ENCODE peak calls at places on chromosome 21, in four cellular contexts. H, Z, L and I are unnamed samples.

GRCh38 chr21:44919913-44920693 is 596 bp downstream of the ITGB2 start:
- DNase-seq in L (no peak), Z (no peak), H (no peak), I (no peak)

GRCh38 chr21:45471229-45472052 is 66.5 kb downstream of the COL18A1 start:
- DNase-seq in H (no peak), Z (no peak), L (no peak), I (peak; percentile 16)

GRCh38 chr21:40371329-40371728 is 475.6 kb downstream of the DSCAM start:
- DNase-seq in Z (no peak), H (no peak), L (no peak), I (no peak)

GRCh38 chr21:33419538-33420123 is 16.4 kb downstream of the IFNGR2 start:
- DNase-seq in Z (no peak), L (peak; percentile 40), H (no peak), I (no peak)

GRCh38 chr21:15121655-15122120 is 56.9 kb upstream of the NRIP1 start:
- DNase-seq in H (no peak), L (peak; percentile 52), Z (no peak), I (no peak)

GRCh38 chr21:45333583-45334121 is 46.0 kb upstream of the POFUT2 start:
- DNase-seq in H (no peak), L (no peak), Z (no peak), I (no peak)

GRCh38 chr21:17438642-17439041 is 74.2 kb upstream of the CXADR start:
- DNase-seq in H (no peak), L (no peak), Z (no peak), I (no peak)

GRCh38 chr21:26146681-26147080 is 23.9 kb downstream of the APP start:
- DNase-seq in H (no peak), L (no peak), Z (no peak), I (no peak)

GRCh38 chr21:39182484-39183271 is 573 bp downstream of the PSMG1 start:
- DNase-seq in L (no peak), H (no peak), Z (no peak), I (peak; percentile 6)

GRCh38 chr21:38830667-38831525 is 25.2 kb downstream of the ETS2 start:
- DNase-seq in Z (peak; percentile 78), H (peak; percentile 65), L (no peak), I (no peak)

GRCh38 chr21:38914531-38915385 is 109.0 kb downstream of the ETS2 start:
- DNase-seq in H (no peak), Z (no peak), L (no peak), I (no peak)

GRCh38 chr21:33684923-33685560 is 42.7 kb downstream of the ITSN1 start:
- DNase-seq in L (no peak), H (no peak), Z (no peak), I (no peak)

GRCh38 chr21:46097826-46098286 is at the start of gene COL6A2:
- DNase-seq in L (peak; percentile 45), H (peak; percentile 75), Z (no peak), I (peak; percentile 32)

GRCh38 chr21:46461909-46462308 is 3.2 kb downstream of the DIP2A start:
- DNase-seq in L (no peak), Z (no peak), H (no peak), I (no peak)

GRCh38 chr21:45506241-45506817 is 35.9 kb downstream of the SLC19A1 start:
- DNase-seq in Z (no peak), L (no peak), H (no peak), I (no peak)

GRCh38 chr21:32917392-32918135 is 108.2 kb upstream of the OLIG2 start:
- DNase-seq in Z (no peak), H (no peak), L (no peak), I (no peak)

GRCh38 chr21:38817371-38818335 is 11.9 kb downstream of the ETS2 start:
- DNase-seq in L (no peak), Z (no peak), H (no peak), I (no peak)

GRCh38 chr21:45991606-45992301 is 10.2 kb downstream of the COL6A1 start:
- DNase-seq in H (no peak), Z (no peak), L (peak; percentile 21), I (no peak)

GRCh38 chr21:17269760-17270159 is 243.1 kb upstream of the CXADR start:
- DNase-seq in L (no peak), Z (no peak), H (no peak), I (no peak)

GRCh38 chr21:31571879-31572278 is 87.6 kb upstream of the SOD1 start:
- DNase-seq in L (no peak), H (no peak), Z (no peak), I (no peak)

GRCh38 chr21:15140321-15141019 is 75.7 kb upstream of the NRIP1 start:
- DNase-seq in H (no peak), Z (no peak), L (peak; percentile 86), I (peak; percentile 53)

GRCh38 chr21:35256468-35256988 is 207.4 kb upstream of the RUNX1 start:
- DNase-seq in Z (no peak), H (no peak), L (peak; percentile 95), I (peak; percentile 82)

GRCh38 chr21:38996355-38996754 is 186.9 kb downstream of the PSMG1 start:
- DNase-seq in H (no peak), Z (no peak), L (no peak), I (no peak)

GRCh38 chr21:33117268-33117888 is 47.4 kb downstream of the OLIG1 start:
- DNase-seq in H (no peak), L (no peak), Z (no peak), I (no peak)

GRCh38 chr21:15604424-15604823 is 125.4 kb upstream of the USP25 start:
- DNase-seq in H (no peak), L (no peak), Z (no peak), I (peak; percentile 41)

DNA sequence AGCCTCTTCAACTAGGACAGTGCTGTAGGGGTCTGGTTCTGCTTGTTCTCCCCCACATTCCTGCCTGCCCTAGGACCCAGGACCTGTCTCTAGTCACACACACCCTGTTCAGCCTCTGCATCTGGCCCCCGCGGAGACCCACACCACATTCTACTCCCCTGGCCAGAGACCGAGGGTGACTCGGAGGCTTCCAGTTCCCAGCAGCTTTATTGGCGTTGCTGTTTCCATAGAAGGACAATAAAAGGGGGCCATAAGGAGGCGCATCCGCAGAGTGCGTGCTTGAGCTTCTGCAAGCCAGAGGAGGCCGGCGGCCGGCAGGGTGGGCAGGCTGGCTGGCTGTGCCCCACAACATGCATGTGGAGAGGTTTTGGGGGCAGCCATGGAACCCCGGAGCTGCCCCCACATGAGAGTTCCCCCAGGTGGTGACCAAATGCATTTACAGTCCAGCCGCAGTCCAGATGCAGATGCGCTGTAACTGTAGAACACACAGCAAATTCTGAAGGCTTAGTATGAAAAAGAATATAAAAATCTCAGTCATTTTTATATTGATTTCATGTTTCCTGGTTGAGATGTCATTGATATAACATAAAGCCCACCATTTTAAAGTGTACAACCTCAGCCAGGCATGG is 52.4 kb downstream of the PDE9A start:
- DNase-seq in Z (no peak), H (no peak), L (no peak), I (no peak)
- TF ChIP-seq CTCF in Z (no peak), H (no peak), L (no peak), I (no peak)

GRCh38 chr21:29332461-29333354 is 34.0 kb downstream of the BACH1 start:
- DNase-seq in Z (no peak), L (no peak), H (no peak), I (no peak)

GRCh38 chr21:29333355-29333746 is 34.6 kb downstream of the BACH1 start:
- DNase-seq in L (no peak), H (no peak), Z (no peak), I (no peak)

GRCh38 chr21:29338256-29338655 is 39.5 kb downstream of the BACH1 start:
- DNase-seq in H (no peak), L (no peak), Z (no peak), I (no peak)

GRCh38 chr21:29334717-29335428 is 36.2 kb downstream of the BACH1 start:
- DNase-seq in Z (no peak), H (no peak), L (no peak), I (no peak)

GRCh38 chr21:29335720-29336119 is 37.0 kb downstream of the BACH1 start:
- DNase-seq in H (no peak), L (no peak), Z (no peak), I (no peak)
- TF ChIP-seq CTCF in H (no peak), L (no peak), Z (peak; percentile 30), I (no peak)

GRCh38 chr21:36429672-36430546 is 44.7 kb downstream of the CHAF1B start:
- DNase-seq in H (peak; percentile 80), L (peak; percentile 84), Z (no peak), I (peak; percentile 88)
- TF ChIP-seq CTCF in H (no peak), L (peak; percentile 4), Z (no peak), I (no peak)

GRCh38 chr21:28487455-28488070 is 505.1 kb downstream of the LTN1 start:
- DNase-seq in Z (no peak), H (no peak), L (no peak), I (no peak)
- TF ChIP-seq CTCF in Z (no peak), H (no peak), L (no peak), I (no peak)

GRCh38 chr21:43854773-43855633 is 10.0 kb upstream of the AGPAT3 start:
- DNase-seq in H (peak; percentile 78), Z (peak; percentile 58), L (no peak), I (no peak)

GRCh38 chr21:43859747-43860214 is 5.2 kb upstream of the AGPAT3 start:
- DNase-seq in H (no peak), Z (no peak), L (no peak), I (no peak)

GRCh38 chr21:43855955-43856354 is 9.1 kb upstream of the AGPAT3 start:
- DNase-seq in Z (no peak), L (no peak), H (no peak), I (no peak)

GRCh38 chr21:43861716-43862115 is 3.3 kb upstream of the AGPAT3 start:
- DNase-seq in L (peak; percentile 57), Z (peak; percentile 69), H (no peak), I (no peak)

GRCh38 chr21:43858806-43859648 is 6.0 kb upstream of the AGPAT3 start:
- DNase-seq in H (no peak), Z (no peak), L (no peak), I (no peak)
- TF ChIP-seq CTCF in H (no peak), Z (no peak), L (no peak), I (no peak)

GRCh38 chr21:20265704-20266368 is 732.4 kb upstream of the NCAM2 start:
- DNase-seq in H (no peak), L (no peak), Z (no peak), I (no peak)

GRCh38 chr21:20270365-20271055 is 727.7 kb upstream of the NCAM2 start:
- DNase-seq in L (no peak), Z (no peak), H (no peak), I (no peak)

GRCh38 chr21:20266369-20266710 is 731.9 kb upstream of the NCAM2 start:
- DNase-seq in H (no peak), Z (no peak), L (no peak), I (no peak)
- TF ChIP-seq CTCF in H (no peak), Z (no peak), L (no peak), I (no peak)